ENCODE peak calls at places on chromosomes 4 and X, in four cellular contexts. W is HepG2, I is GM12878, A is K562. V is an unnamed sample.

GRCh38 chr4:7282094-7282370 is 89.7 kb downstream of the SORCS2 start:
- DNase-seq in W (no peak), I (no peak), A (no peak), V (no peak)

GRCh38 chr4:53908661-53909078 is 155.7 kb downstream of the CHIC2 start:
- DNase-seq in W (peak), I (peak), A (peak), V (peak)

GRCh38 chr4:42391981-42392380 is 5.3 kb upstream of the SHISA3 start:
- DNase-seq in W (no peak), I (no peak), A (no peak), V (no peak)

GRCh38 chr4:151797131-151797530 is 36.3 kb upstream of the GATB start:
- DNase-seq in W (no peak), I (no peak), A (no peak), V (no peak)

GRCh38 chrX:11239230-11239629 is 54.0 kb upstream of the AMELX start:
- DNase-seq in W (peak), I (peak), A (no peak), V (no peak)

GRCh38 chr4:15778191-15778741 is at the start of gene CD38:
- DNase-seq in W (no peak), I (peak), A (no peak), V (peak)

GRCh38 chrX:120446503-120446902 is 22.6 kb downstream of the LAMP2 start:
- DNase-seq in W (no peak), I (no peak), A (no peak), V (no peak)

GRCh38 chr4:54625391-54625790 is 32.4 kb upstream of the KIT start:
- DNase-seq in W (no peak), I (no peak), A (no peak), V (no peak)

GRCh38 chrX:135328421-135329005 is 19.2 kb downstream of the ETDC start:
- DNase-seq in W (no peak), I (no peak), A (no peak), V (no peak)

GRCh38 chr4:106019771-106020170 is 124.5 kb downstream of the NPNT start:
- DNase-seq in W (no peak), I (no peak), A (no peak), V (no peak)

GRCh38 chr4:125483278-125483677 is 168.5 kb downstream of the FAT4 start:
- DNase-seq in W (no peak), I (no peak), A (no peak), V (no peak)

GRCh38 chrX:19332983-19333382 is 10.7 kb upstream of the PDHA1 start:
- DNase-seq in W (no peak), I (no peak), A (no peak), V (no peak)

GRCh38 chr4:123397276-123398150 is 918 bp downstream of the SPRY1 start:
- DNase-seq in W (peak), I (no peak), A (no peak), V (no peak)

GRCh38 chr4:140609548-140610425 is 41.0 kb upstream of the UCP1 start:
- DNase-seq in W (peak), I (peak), A (peak), V (peak)

GRCh38 chr4:146661368-146661767 is 22.7 kb downstream of the POU4F2 start:
- DNase-seq in W (no peak), I (no peak), A (no peak), V (no peak)

GRCh38 chr4:182826391-182826790 is 90.8 kb downstream of the DCTD start:
- DNase-seq in W (no peak), I (no peak), A (no peak), V (no peak)

GRCh38 chrX:80285131-80285773 is 135.0 kb upstream of the TENT5D start:
- DNase-seq in W (peak), I (no peak), A (no peak), V (peak)

GRCh38 chr4:47145630-47146029 is 114.3 kb downstream of the GABRB1 start:
- DNase-seq in W (peak), I (peak), A (no peak), V (no peak)

GRCh38 chr4:47071863-47072441 is 40.6 kb downstream of the GABRB1 start:
- DNase-seq in W (no peak), I (no peak), A (no peak), V (no peak)

GRCh38 chrX:38887222-38887621 is 86.0 kb downstream of the MID1IP1 start:
- DNase-seq in W (no peak), I (no peak), A (no peak), V (no peak)

GRCh38 chr4:87659247-87659931 is 9.3 kb downstream of the DMP1 start:
- DNase-seq in W (no peak), I (no peak), A (no peak), V (peak)

GRCh38 chr4:11618666-11619282 is 190.1 kb upstream of the HS3ST1 start:
- DNase-seq in W (no peak), I (no peak), A (no peak), V (no peak)

GRCh38 chr4:176276710-176277109 is 7.7 kb upstream of the ASB5 start:
- DNase-seq in W (no peak), I (no peak), A (no peak), V (no peak)

GRCh38 chr4:184196730-184197355 is 20.8 kb downstream of the ENPP6 start:
- DNase-seq in W (no peak), I (no peak), A (no peak), V (no peak)

GRCh38 chrX:107894038-107894437 is 68.4 kb downstream of the MID2 start:
- DNase-seq in W (peak), I (peak), A (peak), V (peak)

GRCh38 chrX:136176399-136176825 is 29.1 kb downstream of the FHL1 start:
- DNase-seq in W (no peak), I (no peak), A (no peak), V (no peak)

GRCh38 chr4:186727149-186727976 is 3.7 kb upstream of the FAT1 start:
- DNase-seq in W (no peak), I (no peak), A (no peak), V (peak)

GRCh38 chr4:2059034-2059725 is at the start of gene NAT8L:
- DNase-seq in W (no peak), I (no peak), A (peak), V (peak)

GRCh38 chrX:53283567-53283966 is 2.2 kb upstream of the IQSEC2 start:
- DNase-seq in W (no peak), I (no peak), A (no peak), V (no peak)

GRCh38 chr4:148271166-148271565 is 171.0 kb downstream of the NR3C2 start:
- DNase-seq in W (no peak), I (no peak), A (no peak), V (no peak)

DNA sequence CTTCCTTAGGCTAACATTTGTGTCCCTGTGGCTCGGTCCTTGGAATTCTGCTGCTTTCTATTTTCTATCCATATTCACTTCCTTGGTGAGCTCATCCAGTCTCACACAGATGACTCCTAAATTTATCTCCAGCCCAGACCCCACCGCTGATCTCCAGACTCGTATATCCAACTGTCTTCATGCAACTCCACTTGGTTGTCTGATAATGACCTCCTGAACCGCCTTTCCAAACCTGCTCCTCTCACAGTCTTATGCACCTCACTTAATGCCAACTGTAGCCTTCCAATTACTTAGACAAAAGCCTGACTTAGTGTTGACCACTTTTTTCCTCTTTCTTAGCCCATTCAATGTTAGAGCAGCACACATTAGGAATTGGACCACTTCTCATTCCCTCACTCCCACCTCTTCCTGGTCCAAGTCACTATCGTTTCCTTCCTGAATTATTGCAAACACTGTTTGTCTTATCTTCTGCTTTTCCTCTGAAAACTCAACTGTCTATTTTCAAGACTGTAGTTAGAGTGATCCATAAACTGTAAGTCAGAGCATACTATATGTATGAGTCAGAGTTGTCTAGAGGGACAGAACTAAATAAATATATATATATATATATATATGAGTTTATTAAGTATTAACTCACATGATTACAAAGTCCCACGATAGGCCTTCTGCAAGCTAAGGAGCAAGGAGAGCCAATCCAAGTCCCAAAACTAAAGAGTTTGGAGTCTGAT is 292.5 kb downstream of the UNC5C start:
- DNase-seq in W (no peak), I (no peak), A (no peak), V (no peak)
- TF ChIP-seq CHD4 in W (no peak), I (no peak), A (no peak), V (no peak)

GRCh38 chrX:16491461-16491860 is 158.5 kb upstream of the S100G start:
- DNase-seq in W (no peak), I (no peak), A (no peak), V (no peak)

GRCh38 chrX:16484338-16484737 is 165.6 kb upstream of the S100G start:
- DNase-seq in W (no peak), I (no peak), A (no peak), V (no peak)

GRCh38 chrX:16488959-16489358 is 161.0 kb upstream of the S100G start:
- DNase-seq in W (no peak), I (no peak), A (no peak), V (no peak)

GRCh38 chrX:16487620-16488380 is 162.2 kb upstream of the S100G start:
- DNase-seq in W (no peak), I (no peak), A (no peak), V (no peak)
- TF ChIP-seq HDAC2 in W (no peak), I (no peak), A (no peak), V (no peak)

DNA sequence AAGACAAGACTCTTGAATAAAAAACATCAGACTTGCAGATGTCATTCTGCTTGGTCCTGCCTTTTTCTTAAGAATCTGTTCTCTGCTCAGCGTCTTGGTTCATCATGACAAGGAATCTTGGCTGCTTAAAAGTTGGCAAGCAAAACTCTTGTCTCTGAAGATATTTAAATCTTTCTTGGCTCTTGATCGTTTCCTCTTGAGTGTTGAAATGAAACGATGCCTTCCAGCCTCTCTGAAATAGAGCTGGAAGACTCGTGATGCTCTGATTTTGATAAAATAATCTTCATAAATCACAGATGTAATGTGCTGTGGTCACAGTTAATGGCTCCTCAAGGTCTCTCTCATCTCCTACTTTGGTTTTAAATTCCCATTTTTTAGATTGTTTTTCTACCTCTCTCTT is 39.9 kb upstream of the TMEM192 start:
- DNase-seq in W (no peak), I (no peak), A (no peak), V (no peak)
- TF ChIP-seq CHD4 in W (no peak), I (no peak), A (no peak), V (no peak)

DNA sequence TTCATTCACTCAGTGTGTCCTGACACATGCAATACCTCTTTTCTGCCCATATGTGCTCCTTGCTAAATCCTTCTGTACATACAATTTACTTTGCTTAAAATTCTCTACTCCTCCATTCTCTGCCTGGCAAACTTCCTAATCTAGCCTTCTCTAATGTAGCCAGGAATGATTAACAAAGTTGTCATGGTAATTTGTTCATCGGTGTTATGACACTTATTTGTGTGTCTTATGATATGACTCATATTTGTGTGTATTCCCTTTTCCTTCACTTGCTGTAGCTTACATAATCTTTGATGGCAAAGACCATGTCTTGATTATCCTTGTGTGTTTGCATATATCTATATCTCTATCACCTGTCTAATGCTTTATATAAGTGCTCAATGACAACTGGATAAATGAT is 133.3 kb downstream of the COL25A1 start:
- DNase-seq in W (no peak), I (no peak), A (no peak), V (no peak)
- TF ChIP-seq HDAC2 in W (no peak), I (no peak), A (no peak), V (no peak)

GRCh38 chr4:40403079-40403478 is 67.9 kb downstream of the CHRNA9 start:
- DNase-seq in W (peak), I (no peak), A (no peak), V (no peak)
- TF ChIP-seq CHD4 in W (no peak), I (no peak), A (no peak), V (no peak)

V was measured in A549.